ENCODE peak calls at places on chromosomes 6 and 20, in six cellular contexts. X is HTR-8/SVneo; C is fibroblast of pulmonary artery; Q is Kasumi-1; L is CD4-positive, alpha-beta memory T cell; T is GM12878. Y is an unnamed sample.
A peak's percentile ranks its signal among the peaks of the same experiment; 100 is the strongest.

GRCh38 chr6:44260011-44260410 is 2.7 kb upstream of the SLC35B2 start:
- DNase-seq in L (no peak), X (no peak), T (no peak), C (no peak), Q (no peak), Y (no peak)

GRCh38 chr6:23478324-23478723 is 647.7 kb upstream of the NRSN1 start:
- DNase-seq in X (no peak), C (no peak), T (no peak), Q (no peak), L (no peak), Y (no peak)

GRCh38 chr6:16909599-16910360 is 148.5 kb upstream of the ATXN1 start:
- DNase-seq in T (no peak), C (peak; percentile 72), L (no peak), Q (no peak), X (no peak), Y (no peak)

GRCh38 chr20:48325656-48326433 is 502.0 kb downstream of the PREX1 start:
- DNase-seq in C (no peak), T (no peak), X (no peak), L (no peak), Q (no peak), Y (no peak)

GRCh38 chr6:137134483-137134882 is 39.0 kb downstream of the IL22RA2 start:
- DNase-seq in C (no peak), T (no peak), Q (no peak), X (no peak), L (no peak), Y (no peak)

GRCh38 chr6:62441182-62441581 is 155.2 kb upstream of the KHDRBS2 start:
- DNase-seq in C (no peak), T (no peak), X (no peak), L (no peak), Q (no peak), Y (no peak)

GRCh38 chr6:75201901-75202672 is 3.8 kb downstream of the COL12A1 start:
- DNase-seq in L (no peak), T (no peak), X (no peak), C (peak; percentile 37), Q (no peak), Y (no peak)

GRCh38 chr20:45095753-45096371 is 5.1 kb downstream of the KCNS1 start:
- DNase-seq in C (peak; percentile 78), L (peak; percentile 64), T (peak; percentile 27), Q (peak; percentile 70), X (peak; percentile 83), Y (peak; percentile 73)

GRCh38 chr6:34985236-34985635 is 96.2 kb downstream of the ANKS1A start:
- DNase-seq in C (no peak), Q (no peak), L (no peak), T (no peak), X (no peak), Y (no peak)

GRCh38 chr6:148364056-148364844 is 21.6 kb downstream of the SASH1 start:
- DNase-seq in X (no peak), T (no peak), Q (peak; percentile 19), L (no peak), C (peak; percentile 93), Y (no peak)

GRCh38 chr6:56528412-56528841 is 114.3 kb downstream of the DST start:
- DNase-seq in X (peak; percentile 37), Q (no peak), C (peak; percentile 84), L (no peak), T (no peak), Y (no peak)

GRCh38 chr20:23528867-23529431 is 38.0 kb downstream of the CST8 start:
- DNase-seq in C (no peak), L (no peak), X (no peak), T (no peak), Q (no peak), Y (no peak)

GRCh38 chr6:31053873-31054272 is 43.6 kb downstream of the MUC22 start:
- DNase-seq in T (no peak), C (no peak), X (no peak), L (no peak), Q (no peak), Y (peak; percentile 9)

GRCh38 chr6:146354451-146354850 is 189.2 kb upstream of the RAB32 start:
- DNase-seq in C (no peak), L (no peak), Q (no peak), T (no peak), X (no peak), Y (no peak)

GRCh38 chr6:150767585-150768164 is 97.8 kb upstream of the MTHFD1L start:
- DNase-seq in C (peak; percentile 24), X (no peak), Q (no peak), T (no peak), L (no peak), Y (no peak)

GRCh38 chr6:134689676-134690447 is 260.0 kb downstream of the ALDH8A1 start:
- DNase-seq in L (no peak), C (no peak), Q (no peak), X (no peak), T (no peak), Y (no peak)

GRCh38 chr6:34239893-34240292 is 3.2 kb downstream of the HMGA1 start:
- DNase-seq in T (no peak), L (no peak), Q (no peak), X (no peak), C (no peak), Y (no peak)

GRCh38 chr6:120826253-120826652 is 508.0 kb downstream of the TBC1D32 start:
- DNase-seq in Q (peak; percentile 42), T (no peak), X (no peak), L (no peak), C (peak; percentile 5), Y (peak; percentile 13)

GRCh38 chr6:14696367-14696766 is 549.5 kb upstream of the JARID2 start:
- DNase-seq in X (no peak), L (no peak), T (no peak), Q (no peak), C (no peak), Y (no peak)

GRCh38 chr6:16741112-16742016 is 19.9 kb downstream of the ATXN1 start:
- DNase-seq in T (no peak), L (no peak), X (no peak), Q (no peak), C (peak; percentile 91), Y (no peak)

GRCh38 chr6:6384520-6384919 is 64.1 kb upstream of the F13A1 start:
- DNase-seq in Q (no peak), L (no peak), C (no peak), T (no peak), X (no peak), Y (no peak)

GRCh38 chr6:444653-445275 is 53.2 kb downstream of the IRF4 start:
- DNase-seq in L (peak; percentile 62), Q (no peak), C (no peak), X (no peak), T (no peak), Y (peak; percentile 61)

GRCh38 chr6:142570221-142570671 is 268.4 kb downstream of the ADGRG6 start:
- DNase-seq in L (no peak), X (no peak), Q (no peak), T (no peak), C (peak; percentile 37), Y (peak; percentile 38)

GRCh38 chr20:33127422-33128097 is 40.4 kb upstream of the BPIFA2 start:
- DNase-seq in Q (no peak), T (no peak), X (no peak), C (no peak), L (no peak), Y (no peak)

GRCh38 chr6:144710207-144710606 is 425.1 kb downstream of the UTRN start:
- DNase-seq in Q (no peak), L (no peak), C (peak; percentile 83), X (peak; percentile 61), T (no peak), Y (no peak)

GRCh38 chr20:8018928-8019177 is 708 bp downstream of the TMX4 start:
- DNase-seq in X (no peak), C (peak; percentile 50), Q (peak; percentile 50), L (no peak), T (peak; percentile 45), Y (no peak)

GRCh38 chr20:32325706-32326506 is 32.2 kb upstream of the ASXL1 start:
- DNase-seq in Q (no peak), C (peak; percentile 75), T (no peak), L (no peak), X (peak; percentile 30), Y (no peak)

GRCh38 chr6:98871057-98871456 is 36.7 kb downstream of the POU3F2 start:
- DNase-seq in C (peak; percentile 16), T (no peak), Q (no peak), L (no peak), X (no peak), Y (no peak)

GRCh38 chr6:44133003-44133931 is 5.9 kb downstream of the TMEM63B start:
- DNase-seq in L (no peak), Q (peak; percentile 30), T (no peak), X (peak; percentile 81), C (peak; percentile 52), Y (no peak)

GRCh38 chr20:51826372-51826771 is 24.1 kb upstream of the SALL4 start:
- DNase-seq in C (no peak), Q (no peak), L (no peak), X (no peak), T (no peak), Y (no peak)

GRCh38 chr6:129744201-129744879 is 34.4 kb upstream of the ARHGAP18 start:
- DNase-seq in X (peak; percentile 61), C (peak; percentile 86), L (no peak), Q (no peak), T (no peak), Y (no peak)

GRCh38 chr6:76706086-76706485 is 633.6 kb upstream of the IMPG1 start:
- DNase-seq in X (no peak), C (no peak), L (no peak), Q (no peak), T (no peak), Y (no peak)

GRCh38 chr6:97203343-97203742 is 79.7 kb downstream of the MMS22L start:
- DNase-seq in L (no peak), X (no peak), T (no peak), C (no peak), Q (no peak), Y (peak; percentile 33)

GRCh38 chr6:80622641-80623040 is 516.2 kb downstream of the BCKDHB start:
- DNase-seq in L (no peak), T (no peak), Q (no peak), X (no peak), C (no peak), Y (no peak)

GRCh38 chr20:22579119-22579427 is 5.3 kb downstream of the FOXA2 start:
- DNase-seq in X (no peak), T (no peak), Q (no peak), C (no peak), L (no peak), Y (no peak)

GRCh38 chr6:109226353-109226752 is 131.0 kb downstream of the CEP57L1 start:
- DNase-seq in L (no peak), X (no peak), C (no peak), T (no peak), Q (no peak), Y (no peak)

GRCh38 chr20:44326391-44327159 is 10.3 kb upstream of the R3HDML start:
- DNase-seq in L (no peak), X (no peak), T (no peak), Q (no peak), C (no peak), Y (no peak)

GRCh38 chr20:50911030-50911429 is 20.2 kb downstream of the ADNP start:
- DNase-seq in T (no peak), Q (no peak), L (no peak), C (no peak), X (no peak), Y (no peak)

Y was measured in DND-41.